ENCODE peak calls at places on chromosome 17, in four cellular contexts. W is CD8-positive, alpha-beta T cell; O is uterus; V is upper lobe of left lung. Y is an unnamed sample.

GRCh38 chr17:7803981-7804380 is 30.0 kb upstream of the KDM6B start:
- DNase-seq in W (no peak), O (no peak), V (no peak), Y (no peak)

GRCh38 chr17:61316633-61317032 is 83.0 kb upstream of the TBX2 start:
- DNase-seq in W (no peak), O (no peak), V (no peak), Y (no peak)

GRCh38 chr17:38970804-38971203 is 3.6 kb upstream of the FBXO47 start:
- DNase-seq in W (no peak), O (no peak), V (no peak), Y (peak; percentile 14)

GRCh38 chr17:45427181-45427835 is 5.4 kb downstream of the ARHGAP27 start:
- DNase-seq in W (no peak), O (no peak), V (no peak), Y (no peak)

GRCh38 chr17:14712471-14713075 is 411.7 kb downstream of the HS3ST3B1 start:
- DNase-seq in W (no peak), O (no peak), V (no peak), Y (no peak)

GRCh38 chr17:6639651-6640535 is 618 bp downstream of the KIAA0753 start:
- DNase-seq in W (no peak), O (no peak), V (peak; percentile 89), Y (peak; percentile 19)

GRCh38 chr17:65556910-65557348 is 4.5 kb downstream of the AXIN2 start:
- DNase-seq in W (no peak), O (no peak), V (no peak), Y (no peak)

GRCh38 chr17:47621293-47622178 is 28.2 kb upstream of the KPNB1 start:
- DNase-seq in W (no peak), O (peak; percentile 51), V (no peak), Y (no peak)

GRCh38 chr17:66673668-66674276 is 161.1 kb upstream of the CACNG5 start:
- DNase-seq in W (peak; percentile 30), O (peak; percentile 43), V (no peak), Y (peak; percentile 85)

GRCh38 chr17:73803867-73804539 is 159.8 kb upstream of the SDK2 start:
- DNase-seq in W (no peak), O (no peak), V (no peak), Y (no peak)

GRCh38 chr17:44899074-44899782 is at the start of gene EFTUD2:
- DNase-seq in W (peak; percentile 90), O (peak; percentile 91), V (peak; percentile 98), Y (peak; percentile 91)

GRCh38 chr17:7139400-7139799 is 24.8 kb upstream of the ASGR2 start:
- DNase-seq in W (no peak), O (no peak), V (no peak), Y (peak; percentile 68)

GRCh38 chr17:45147581-45148182 is 593 bp upstream of the HEXIM1 start:
- DNase-seq in W (peak; percentile 54), O (peak; percentile 83), V (no peak), Y (peak; percentile 93)

DNA sequence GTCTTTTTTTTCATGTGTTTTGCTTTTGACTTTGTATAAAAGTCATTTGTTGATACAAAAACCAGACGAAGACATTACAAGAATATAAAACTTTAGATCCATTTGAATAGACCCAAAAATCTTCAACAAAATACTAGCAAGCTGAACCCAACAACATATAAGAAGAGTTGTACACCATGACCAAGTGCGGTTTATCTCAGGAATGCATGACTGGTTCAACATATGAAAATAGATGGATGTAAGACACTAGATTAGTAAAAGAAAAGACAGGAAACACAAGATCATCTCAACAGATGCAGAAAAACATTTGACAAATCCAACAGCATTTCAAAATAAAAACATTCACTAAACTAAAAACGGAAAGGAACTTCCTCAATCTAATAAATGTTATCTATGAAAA is 69.0 kb downstream of the TBC1D16 start:
- DNase-seq in W (no peak), O (no peak), V (no peak), Y (no peak)
- H3K27ac ChIP-seq in W (no peak overlapping the region), O (no peak overlapping the region), V (no peak overlapping the region), Y (no peak overlapping the region)

GRCh38 chr17:36938566-36939058 is 1.3 kb downstream of the LHX1 start:
- DNase-seq in W (no peak), O (no peak), V (no peak), Y (no peak)

GRCh38 chr17:36936455-36936934 is 780 bp upstream of the LHX1 start:
- DNase-seq in W (no peak), O (no peak), V (peak; percentile 77), Y (no peak)

GRCh38 chr17:36935681-36936454 is 1.4 kb upstream of the LHX1 start:
- DNase-seq in W (no peak), O (no peak), V (peak; percentile 85), Y (no peak)

GRCh38 chr17:36937961-36938565 is 788 bp downstream of the LHX1 start:
- DNase-seq in W (no peak), O (no peak), V (peak; percentile 84), Y (no peak)

GRCh38 chr17:36937001-36937960 is at the start of gene LHX1:
- DNase-seq in W (no peak), O (no peak), V (peak; percentile 69), Y (no peak)
- H3K27me3 ChIP-seq in W (peaks cover 90% of the 10 kb centered on the region), O (peaks cover 95% of the 10 kb centered on the region), V (peaks cover 86% of the 10 kb centered on the region), Y (peaks cover 96% of the 10 kb centered on the region)

GRCh38 chr17:40598021-40598927 is 33.0 kb upstream of the CCR7 start:
- DNase-seq in W (no peak), O (no peak), V (no peak), Y (no peak)
- H3K4me1 ChIP-seq in W (peaks cover 92% of the 10 kb centered on the region), O (no peaks in the 10 kb centered on the region), V (no peaks in the 10 kb centered on the region), Y (peaks cover 18% of the 10 kb centered on the region)

DNA sequence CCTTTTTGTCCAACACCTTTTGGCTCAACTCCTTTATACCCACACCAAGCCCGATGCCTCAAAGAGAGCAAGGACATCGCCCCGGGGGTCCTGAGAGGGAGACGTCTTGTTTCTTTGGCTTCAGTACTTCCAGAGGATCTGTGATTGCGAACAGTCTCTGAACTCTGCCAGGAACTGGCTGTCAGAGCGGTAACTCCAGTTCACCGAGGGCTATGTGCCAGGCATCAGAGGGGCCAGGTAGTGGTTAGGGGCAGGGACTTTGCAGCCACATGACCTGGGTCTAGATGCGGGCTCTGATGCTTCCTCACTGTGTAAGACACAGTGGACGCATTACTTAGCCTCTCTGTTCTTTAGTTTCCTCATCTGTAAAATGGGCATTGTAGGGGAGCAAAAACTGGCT is 21.6 kb downstream of the LLGL2 start:
- DNase-seq in W (no peak), O (no peak), V (no peak), Y (no peak)
- H3K27ac ChIP-seq in W (no peak overlapping the region), O (no peak overlapping the region), V (no peak overlapping the region), Y (no peak overlapping the region)

GRCh38 chr17:80472996-80473395 is 3.4 kb downstream of the NPTX1 start:
- DNase-seq in W (no peak), O (no peak), V (peak; percentile 68), Y (no peak)
- H3K27me3 ChIP-seq in W (peaks cover 28% of the 10 kb centered on the region), O (peaks cover 27% of the 10 kb centered on the region), V (peaks cover 26% of the 10 kb centered on the region), Y (peaks cover 94% of the 10 kb centered on the region)

Y was measured in MM.1S.